ENCODE peak calls at places on chromosomes 7 and 10, in seven cellular contexts. G is EL; U is H7; D is activated CD8-positive, alpha-beta memory T cell treated with anti-CD3 and anti-CD28 coated beads, Interleukin-2, amount 50 U/mL, for 4 hours; I is amniotic epithelial cell; R is Jurkat, Clone E6-1; P is cardiac fibroblast. C is an unnamed sample.

GRCh38 chr10:101014230-101014884 is 14.7 kb downstream of the LZTS2 start:
- DNase-seq in G (peak; percentile 71), D (peak; percentile 77), P (peak; percentile 73), U (peak; percentile 92), R (peak; percentile 23), I (peak; percentile 50), C (peak; percentile 81)

GRCh38 chr10:133226251-133226808 is 3.7 kb upstream of the UTF1 start:
- DNase-seq in G (no peak), U (no peak), P (no peak), I (no peak), R (no peak), D (no peak), C (no peak)

GRCh38 chr10:86855503-86855902 is 99.1 kb downstream of the BMPR1A start:
- DNase-seq in P (no peak), I (no peak), U (no peak), R (no peak), D (no peak), G (no peak), C (no peak)

GRCh38 chr7:44323381-44324203 is 1.8 kb downstream of the CAMK2B start:
- DNase-seq in G (no peak), P (no peak), D (no peak), I (no peak), R (no peak), U (no peak), C (no peak)

GRCh38 chr10:29543715-29544114 is 91.1 kb downstream of the SVIL start:
- DNase-seq in D (no peak), G (no peak), R (no peak), P (no peak), I (no peak), U (no peak), C (no peak)

GRCh38 chr7:48528689-48529088 is 357.4 kb downstream of the ABCA13 start:
- DNase-seq in U (peak; percentile 2), G (no peak), P (no peak), R (peak; percentile 18), D (no peak), I (no peak), C (no peak)

GRCh38 chr7:69845721-69846495 is 247.6 kb downstream of the AUTS2 start:
- DNase-seq in I (no peak), R (no peak), U (no peak), P (no peak), G (no peak), D (no peak), C (no peak)

GRCh38 chr7:112459645-112460044 is 9.4 kb downstream of the IFRD1 start:
- DNase-seq in D (no peak), U (no peak), P (no peak), I (no peak), G (no peak), R (no peak), C (no peak)

GRCh38 chr7:74544706-74545469 is 91.2 kb downstream of the GTF2IRD1 start:
- DNase-seq in I (peak; percentile 59), D (peak; percentile 35), R (peak; percentile 14), G (peak; percentile 48), U (peak; percentile 88), P (peak; percentile 72), C (peak; percentile 58)

GRCh38 chr7:11830582-11831382 is 1.2 kb downstream of the THSD7A start:
- DNase-seq in I (peak; percentile 25), U (peak; percentile 15), D (no peak), G (no peak), P (peak; percentile 39), R (no peak), C (peak; percentile 58)

GRCh38 chr10:48416584-48417232 is 110.2 kb downstream of the MAPK8 start:
- DNase-seq in I (no peak), G (peak; percentile 10), R (no peak), D (no peak), P (no peak), U (no peak), C (no peak)

GRCh38 chr10:26437637-26438461 is at the start of gene APBB1IP:
- DNase-seq in P (peak; percentile 28), D (peak; percentile 41), R (peak; percentile 95), I (peak; percentile 19), U (peak; percentile 68), G (peak; percentile 82), C (peak; percentile 88)

GRCh38 chr7:5629941-5630340 is 151.5 kb downstream of the RNF216 start:
- DNase-seq in R (peak; percentile 42), G (peak; percentile 85), I (peak; percentile 46), U (no peak), P (peak; percentile 43), D (peak; percentile 56), C (peak; percentile 92)